ENCODE peak calls at places on chromosomes 13 and 19, in seven cellular contexts. One of them, this sample, is unnamed.

GRCh38 chr13:43965446-43965845 is 85.7 kb downstream of the LACC1 start:
- DNase-seq in breast epithelium: no peak
- DNase-seq in left lung: no peak
- DNase-seq in thoracic aorta: no peak
- DNase-seq in psoas muscle: no peak
- DNase-seq in CD8-positive, alpha-beta T cell: no peak
- DNase-seq in right lobe of liver: no peak
- DNase-seq in this sample: no peak

GRCh38 chr13:82062772-82063171 is 1721.8 kb upstream of the SPRY2 start:
- DNase-seq in CD8-positive, alpha-beta T cell: no peak
- DNase-seq in breast epithelium: no peak
- DNase-seq in thoracic aorta: no peak
- DNase-seq in psoas muscle: no peak
- DNase-seq in right lobe of liver: no peak
- DNase-seq in left lung: no peak
- DNase-seq in this sample: no peak

GRCh38 chr19:2610637-2611482 is 91.6 kb downstream of the GNG7 start:
- DNase-seq in breast epithelium: peak
- DNase-seq in right lobe of liver: peak
- DNase-seq in psoas muscle: peak
- DNase-seq in left lung: peak
- DNase-seq in thoracic aorta: peak
- DNase-seq in CD8-positive, alpha-beta T cell: peak
- DNase-seq in this sample: peak

GRCh38 chr19:40262422-40262821 is 22.7 kb downstream of the AKT2 start:
- DNase-seq in left lung: no peak
- DNase-seq in thoracic aorta: no peak
- DNase-seq in breast epithelium: no peak
- DNase-seq in right lobe of liver: no peak
- DNase-seq in CD8-positive, alpha-beta T cell: no peak
- DNase-seq in psoas muscle: no peak
- DNase-seq in this sample: no peak

GRCh38 chr19:54030895-54031586 is 32.7 kb downstream of the VSTM1 start:
- DNase-seq in breast epithelium: no peak
- DNase-seq in thoracic aorta: no peak
- DNase-seq in right lobe of liver: no peak
- DNase-seq in psoas muscle: no peak
- DNase-seq in left lung: no peak
- DNase-seq in CD8-positive, alpha-beta T cell: no peak
- DNase-seq in this sample: no peak

GRCh38 chr19:1132625-1133383 is 29.0 kb downstream of the GPX4 start:
- DNase-seq in left lung: no peak
- DNase-seq in thoracic aorta: no peak
- DNase-seq in breast epithelium: no peak
- DNase-seq in psoas muscle: no peak
- DNase-seq in right lobe of liver: no peak
- DNase-seq in CD8-positive, alpha-beta T cell: peak
- DNase-seq in this sample: no peak

GRCh38 chr19:3131168-3131567 is 4.7 kb upstream of the GNA15 start:
- DNase-seq in CD8-positive, alpha-beta T cell: no peak
- DNase-seq in right lobe of liver: no peak
- DNase-seq in psoas muscle: peak
- DNase-seq in breast epithelium: no peak
- DNase-seq in thoracic aorta: no peak
- DNase-seq in left lung: no peak
- DNase-seq in this sample: no peak

GRCh38 chr13:31385534-31385933 is 185.8 kb downstream of the B3GLCT start:
- DNase-seq in CD8-positive, alpha-beta T cell: no peak
- DNase-seq in right lobe of liver: no peak
- DNase-seq in left lung: no peak
- DNase-seq in breast epithelium: no peak
- DNase-seq in psoas muscle: no peak
- DNase-seq in thoracic aorta: no peak
- DNase-seq in this sample: no peak

GRCh38 chr13:30052127-30052526 is 201.7 kb upstream of the UBL3 start:
- DNase-seq in right lobe of liver: no peak
- DNase-seq in psoas muscle: no peak
- DNase-seq in left lung: no peak
- DNase-seq in breast epithelium: no peak
- DNase-seq in CD8-positive, alpha-beta T cell: no peak
- DNase-seq in thoracic aorta: no peak
- DNase-seq in this sample: no peak

DNA sequence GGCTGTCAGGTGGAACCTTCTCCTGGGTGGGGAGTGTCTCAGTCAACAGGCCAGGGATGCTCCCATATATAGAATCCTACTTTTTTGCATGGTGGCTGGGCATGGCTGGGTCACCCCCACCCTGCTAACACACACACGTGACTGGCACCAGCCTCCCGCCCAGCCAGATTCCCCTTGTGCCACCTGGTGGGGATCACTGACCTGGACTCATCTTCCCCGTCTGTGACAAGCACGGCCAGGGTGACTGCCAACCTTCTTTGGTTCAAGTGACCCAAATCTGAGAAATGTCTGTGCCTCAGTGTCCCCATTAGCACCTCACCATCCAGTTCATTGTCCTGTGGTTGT is 1.0 kb downstream of the PKN1 start:
- DNase-seq in psoas muscle: no peak
- DNase-seq in right lobe of liver: no peak
- DNase-seq in left lung: no peak
- DNase-seq in thoracic aorta: no peak
- DNase-seq in breast epithelium: no peak
- DNase-seq in CD8-positive, alpha-beta T cell: no peak
- DNase-seq in this sample: no peak
- H3K27ac ChIP-seq in psoas muscle: peak
- H3K27ac ChIP-seq in right lobe of liver: peak
- H3K27ac ChIP-seq in left lung: peak
- H3K27ac ChIP-seq in thoracic aorta: peak
- H3K27ac ChIP-seq in breast epithelium: peak
- H3K27ac ChIP-seq in CD8-positive, alpha-beta T cell: peak
- H3K27ac ChIP-seq in this sample: peak

GRCh38 chr13:111532111-111532510 is 211.7 kb downstream of the TEX29 start:
- DNase-seq in breast epithelium: no peak
- DNase-seq in left lung: no peak
- DNase-seq in thoracic aorta: no peak
- DNase-seq in CD8-positive, alpha-beta T cell: no peak
- DNase-seq in psoas muscle: no peak
- DNase-seq in right lobe of liver: no peak
- DNase-seq in this sample: no peak
- TF ChIP-seq CTCF in breast epithelium: no peak
- TF ChIP-seq CTCF in left lung: no peak
- TF ChIP-seq CTCF in thoracic aorta: no peak
- TF ChIP-seq CTCF in CD8-positive, alpha-beta T cell: no peak
- TF ChIP-seq CTCF in psoas muscle: no peak
- TF ChIP-seq CTCF in right lobe of liver: no peak
- TF ChIP-seq CTCF in this sample: no peak

GRCh38 chr19:4302238-4302630 is at the start of gene TMIGD2:
- DNase-seq in psoas muscle: no peak
- DNase-seq in breast epithelium: no peak
- DNase-seq in CD8-positive, alpha-beta T cell: peak
- DNase-seq in thoracic aorta: no peak
- DNase-seq in left lung: no peak
- DNase-seq in right lobe of liver: no peak
- DNase-seq in this sample: peak

GRCh38 chr19:4304509-4305252 is at the start of gene FSD1:
- DNase-seq in breast epithelium: no peak
- DNase-seq in thoracic aorta: no peak
- DNase-seq in right lobe of liver: no peak
- DNase-seq in left lung: no peak
- DNase-seq in CD8-positive, alpha-beta T cell: peak
- DNase-seq in psoas muscle: no peak
- DNase-seq in this sample: peak

GRCh38 chr19:4305253-4305612 is 835 bp downstream of the FSD1 start:
- DNase-seq in psoas muscle: no peak
- DNase-seq in thoracic aorta: no peak
- DNase-seq in breast epithelium: no peak
- DNase-seq in CD8-positive, alpha-beta T cell: no peak
- DNase-seq in left lung: no peak
- DNase-seq in right lobe of liver: no peak
- DNase-seq in this sample: no peak

GRCh38 chr19:4305659-4306058 is 1.3 kb downstream of the FSD1 start:
- DNase-seq in breast epithelium: no peak
- DNase-seq in thoracic aorta: no peak
- DNase-seq in psoas muscle: no peak
- DNase-seq in right lobe of liver: no peak
- DNase-seq in left lung: no peak
- DNase-seq in CD8-positive, alpha-beta T cell: no peak
- DNase-seq in this sample: no peak

DNA sequence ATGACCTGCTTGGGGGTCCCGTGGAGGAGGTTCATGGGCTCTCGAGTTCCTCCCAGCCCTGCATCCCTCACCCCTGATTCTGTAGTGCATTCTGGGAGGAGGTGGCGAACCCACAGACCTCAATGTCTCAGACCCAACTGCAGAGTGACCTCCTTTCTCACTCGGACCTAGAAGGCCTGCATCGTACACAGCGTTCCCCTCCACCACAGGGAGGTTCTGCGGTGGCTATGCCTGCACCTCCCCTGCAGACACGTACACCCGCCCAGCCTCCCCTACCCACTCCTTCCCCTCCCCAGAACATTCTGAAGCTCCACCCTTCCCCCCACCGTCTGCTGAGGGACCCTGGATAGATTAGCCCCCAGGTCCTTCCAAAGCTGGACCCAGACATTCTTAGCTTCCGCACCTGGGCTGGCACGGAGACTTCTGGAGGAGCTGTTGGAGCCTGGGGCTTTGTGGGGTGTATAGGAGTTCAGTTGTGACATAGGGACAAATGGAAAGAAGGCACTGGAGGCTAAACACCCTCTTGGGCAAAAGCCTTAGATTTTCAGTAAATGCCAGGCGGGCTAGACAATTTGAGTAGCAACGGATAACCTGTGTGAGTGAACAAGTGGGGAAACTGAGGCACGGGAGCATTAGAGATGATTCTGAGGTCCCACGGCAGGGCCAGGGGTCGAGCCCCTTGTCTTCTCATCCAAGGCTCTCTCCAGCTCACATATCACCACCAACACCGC is 455 bp upstream of the FSD1 start:
- DNase-seq in thoracic aorta: no peak
- DNase-seq in breast epithelium: no peak
- DNase-seq in CD8-positive, alpha-beta T cell: no peak
- DNase-seq in left lung: no peak
- DNase-seq in psoas muscle: no peak
- DNase-seq in right lobe of liver: no peak
- DNase-seq in this sample: no peak
- H3K27ac ChIP-seq in thoracic aorta: no peak
- H3K27ac ChIP-seq in breast epithelium: no peak
- H3K27ac ChIP-seq in CD8-positive, alpha-beta T cell: no peak
- H3K27ac ChIP-seq in left lung: no peak
- H3K27ac ChIP-seq in psoas muscle: no peak
- H3K27ac ChIP-seq in right lobe of liver: no peak
- H3K27ac ChIP-seq in this sample: no peak

DNA sequence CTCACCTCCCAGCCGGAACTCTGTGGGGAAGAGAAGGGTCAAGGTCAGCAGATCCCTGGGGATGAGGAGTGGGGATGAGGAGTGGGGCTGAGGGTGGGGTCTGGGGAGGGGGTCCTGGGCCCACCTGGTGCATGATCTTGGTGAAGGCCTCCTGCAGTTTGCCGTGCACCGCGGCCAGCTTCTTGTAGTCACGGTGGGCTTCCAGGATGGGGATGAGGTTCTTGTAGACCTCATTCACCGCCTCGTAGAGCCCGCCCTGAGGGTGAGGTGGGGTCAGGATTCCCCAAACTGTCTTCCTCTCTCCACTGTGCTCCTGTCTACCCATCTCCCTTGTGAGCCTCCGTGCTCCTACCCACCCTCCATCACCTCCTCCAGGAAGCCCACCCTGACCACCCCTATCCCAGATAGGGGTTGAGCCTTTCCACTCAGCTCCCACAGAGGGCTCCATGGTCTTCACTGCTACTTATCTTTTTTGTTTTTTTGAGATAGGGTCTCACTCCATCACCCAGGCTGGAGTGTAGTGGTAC is 6.8 kb upstream of the KANK2 start:
- DNase-seq in right lobe of liver: no peak
- DNase-seq in left lung: no peak
- DNase-seq in CD8-positive, alpha-beta T cell: no peak
- DNase-seq in breast epithelium: no peak
- DNase-seq in psoas muscle: no peak
- DNase-seq in thoracic aorta: no peak
- DNase-seq in this sample: no peak
- TF ChIP-seq CTCF in right lobe of liver: no peak
- TF ChIP-seq CTCF in left lung: peak
- TF ChIP-seq CTCF in CD8-positive, alpha-beta T cell: no peak
- TF ChIP-seq CTCF in breast epithelium: peak
- TF ChIP-seq CTCF in psoas muscle: no peak
- TF ChIP-seq CTCF in thoracic aorta: peak
- TF ChIP-seq CTCF in this sample: peak

DNA sequence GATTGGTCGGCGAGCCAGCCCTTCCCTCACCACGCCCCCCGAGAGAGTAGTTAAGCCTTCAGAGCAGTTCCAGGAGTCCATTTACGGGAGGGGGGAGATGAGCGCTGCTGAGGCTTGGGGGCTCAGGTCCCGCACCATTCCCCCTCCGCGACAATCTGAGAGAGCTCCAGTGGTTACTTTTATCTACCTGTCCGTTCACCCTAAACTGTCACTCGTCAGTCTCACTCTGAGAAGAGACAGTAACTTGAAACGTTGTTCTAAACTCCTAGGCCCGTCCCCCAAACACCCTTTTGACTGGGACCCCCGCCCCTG is 2.0 kb downstream of the FOSB start:
- DNase-seq in CD8-positive, alpha-beta T cell: no peak
- DNase-seq in right lobe of liver: no peak
- DNase-seq in breast epithelium: no peak
- DNase-seq in thoracic aorta: peak
- DNase-seq in left lung: no peak
- DNase-seq in psoas muscle: no peak
- DNase-seq in this sample: no peak
- H3K27ac ChIP-seq in CD8-positive, alpha-beta T cell: peak
- H3K27ac ChIP-seq in right lobe of liver: peak
- H3K27ac ChIP-seq in breast epithelium: peak
- H3K27ac ChIP-seq in thoracic aorta: peak
- H3K27ac ChIP-seq in left lung: peak
- H3K27ac ChIP-seq in psoas muscle: peak
- H3K27ac ChIP-seq in this sample: peak

GRCh38 chr13:37270206-37271001 is 164.9 kb upstream of the CSNK1A1L start:
- DNase-seq in thoracic aorta: no peak
- DNase-seq in psoas muscle: no peak
- DNase-seq in breast epithelium: no peak
- DNase-seq in right lobe of liver: no peak
- DNase-seq in left lung: no peak
- DNase-seq in CD8-positive, alpha-beta T cell: no peak
- DNase-seq in this sample: no peak
- TF ChIP-seq CTCF in thoracic aorta: no peak
- TF ChIP-seq CTCF in psoas muscle: no peak
- TF ChIP-seq CTCF in breast epithelium: no peak
- TF ChIP-seq CTCF in right lobe of liver: no peak
- TF ChIP-seq CTCF in left lung: no peak
- TF ChIP-seq CTCF in CD8-positive, alpha-beta T cell: no peak
- TF ChIP-seq CTCF in this sample: no peak

GRCh38 chr13:100666124-100666523 is 8.5 kb downstream of the TMTC4 start:
- DNase-seq in thoracic aorta: no peak
- DNase-seq in breast epithelium: no peak
- DNase-seq in right lobe of liver: no peak
- DNase-seq in left lung: no peak
- DNase-seq in CD8-positive, alpha-beta T cell: no peak
- DNase-seq in psoas muscle: no peak
- DNase-seq in this sample: no peak
- H3K27ac ChIP-seq in thoracic aorta: no peak
- H3K27ac ChIP-seq in breast epithelium: no peak
- H3K27ac ChIP-seq in right lobe of liver: no peak
- H3K27ac ChIP-seq in left lung: no peak
- H3K27ac ChIP-seq in CD8-positive, alpha-beta T cell: no peak
- H3K27ac ChIP-seq in psoas muscle: no peak
- H3K27ac ChIP-seq in this sample: no peak

This sample was measured in CD4-positive, alpha-beta T cell.